ENCODE peak calls at places on chromosomes 4 and X, in four cellular contexts. R is fibroblast of lung, W is thoracic aorta, Q is esophagus muscularis mucosa. O is an unnamed sample. For H3K36me3 and H3K4me1, the result is how much of the 10 kb centered on the place peaks cover.

GRCh38 chr4:138236035-138236434 is 6.1 kb downstream of the SLC7A11 start:
- DNase-seq in R (peak), W (no peak), Q (no peak), O (no peak)

GRCh38 chrX:12360991-12361598 is 222.8 kb downstream of the FRMPD4 start:
- DNase-seq in R (peak), W (no peak), Q (no peak), O (no peak)

GRCh38 chrX:11450354-11450753 is 157.1 kb downstream of the AMELX start:
- DNase-seq in R (peak), W (no peak), Q (no peak), O (no peak)

GRCh38 chr4:3372933-3373465 is 68.8 kb upstream of the HGFAC start:
- DNase-seq in R (peak), W (no peak), Q (no peak), O (peak)

GRCh38 chrX:13085533-13085932 is 41.1 kb upstream of the FAM9C start:
- DNase-seq in R (no peak), W (no peak), Q (no peak), O (no peak)

GRCh38 chrX:56498756-56499155 is 64.7 kb upstream of the UBQLN2 start:
- DNase-seq in R (no peak), W (no peak), Q (no peak), O (no peak)

GRCh38 chr4:127479031-127479622 is 153.6 kb upstream of the INTU start:
- DNase-seq in R (peak), W (no peak), Q (no peak), O (peak)

GRCh38 chrX:39605183-39605582 is 492.6 kb downstream of the BCOR start:
- DNase-seq in R (no peak), W (no peak), Q (no peak), O (no peak)

GRCh38 chr4:5460106-5460801 is 248.1 kb downstream of the EVC2 start:
- DNase-seq in R (peak), W (no peak), Q (no peak), O (peak)

GRCh38 chrX:143536176-143536575 is 18.9 kb upstream of the SPANXN3 start:
- DNase-seq in R (no peak), W (no peak), Q (peak), O (peak)

GRCh38 chr4:138804705-138805104 is 210.9 kb upstream of the NOCT start:
- DNase-seq in R (peak), W (no peak), Q (no peak), O (peak)

GRCh38 chr4:110087116-110087708 is 111.2 kb downstream of the ELOVL6 start:
- DNase-seq in R (peak), W (no peak), Q (no peak), O (peak)

GRCh38 chr4:39032218-39033085 is at the start of gene TMEM156:
- DNase-seq in R (no peak), W (no peak), Q (no peak), O (peak)

GRCh38 chrX:153693216-153694086 is 5.7 kb downstream of the SLC6A8 start:
- DNase-seq in R (no peak), W (no peak), Q (no peak), O (no peak)
- H3K36me3 ChIP-seq in R (under half), W (under half), Q (under half), O (under half)

GRCh38 chrX:17413228-17413627 is 38.2 kb downstream of the NHS start:
- DNase-seq in R (peak), W (no peak), Q (no peak), O (no peak)
- H3K4me1 ChIP-seq in R (under half), W (under half), Q (under half), O (under half)

GRCh38 chr4:48858130-48858529 is 27.2 kb downstream of the OCIAD1 start:
- DNase-seq in R (peak), W (no peak), Q (no peak), O (no peak)

GRCh38 chr4:48851651-48852050 is 20.8 kb downstream of the OCIAD1 start:
- DNase-seq in R (no peak), W (no peak), Q (no peak), O (no peak)

GRCh38 chr4:48854395-48854683 is 23.5 kb downstream of the OCIAD1 start:
- DNase-seq in R (no peak), W (no peak), Q (no peak), O (no peak)

GRCh38 chr4:48854982-48855381 is 24.1 kb downstream of the OCIAD1 start:
- DNase-seq in R (no peak), W (no peak), Q (no peak), O (no peak)

DNA sequence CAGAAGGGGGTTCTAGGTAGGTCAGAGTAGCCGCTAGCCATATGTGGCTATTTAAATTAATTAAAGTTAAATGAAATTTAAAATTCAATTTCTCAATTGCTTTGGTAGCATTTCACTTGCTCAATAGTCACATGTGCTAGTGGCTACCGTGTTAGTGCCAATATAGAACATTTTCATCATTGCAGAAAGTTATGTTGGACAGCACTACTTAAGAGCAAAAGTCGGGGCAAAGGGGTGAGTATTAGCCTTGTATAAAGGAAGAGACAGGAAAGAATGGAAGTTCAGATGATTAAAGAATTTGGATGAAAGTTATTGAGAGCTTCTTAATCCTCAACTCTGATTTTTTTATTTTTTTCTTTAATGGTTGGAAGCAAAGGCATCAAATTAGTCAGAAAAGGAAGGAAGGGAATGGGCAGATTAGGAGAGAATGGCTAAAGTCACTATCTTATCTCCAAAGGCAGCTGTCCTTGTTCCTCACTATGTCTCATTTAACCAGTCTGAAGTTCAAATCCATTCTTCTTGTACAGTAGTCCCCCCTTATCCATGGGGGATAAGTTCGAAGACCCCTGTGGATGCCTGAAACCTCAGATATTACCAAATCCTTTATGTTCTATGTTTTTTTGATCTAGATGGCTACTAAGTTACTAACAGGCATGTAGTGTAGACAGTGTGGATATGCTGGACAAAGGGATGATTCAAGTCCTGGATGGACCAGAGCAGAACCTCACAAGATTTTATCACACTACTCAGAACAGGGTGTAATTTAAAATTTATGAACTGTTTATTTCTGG is 22.9 kb downstream of the OCIAD1 start:
- DNase-seq in R (no peak), W (no peak), Q (no peak), O (no peak)
- H3K36me3 ChIP-seq in R (under half), W (under half), Q (under half), O (under half)

DNA sequence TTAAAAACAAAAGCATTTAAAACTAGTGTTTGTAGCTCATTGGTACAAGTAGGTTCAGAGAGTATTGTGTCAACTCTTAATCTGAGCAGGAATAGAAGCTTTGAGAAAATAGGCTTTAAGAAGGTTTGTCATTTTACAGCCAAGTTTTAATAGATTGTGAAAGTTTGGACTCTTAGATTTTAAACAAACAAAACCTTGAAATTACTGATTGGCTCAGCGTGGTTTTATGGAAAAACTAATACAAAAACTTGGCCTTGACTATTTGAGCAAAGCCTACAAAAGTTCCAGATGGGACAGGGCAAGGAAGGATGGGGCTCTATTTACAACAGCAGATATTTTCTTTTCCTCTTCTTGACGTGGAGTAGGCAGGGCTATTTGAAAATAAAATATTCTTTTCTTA is 16.5 kb downstream of the ZFX start:
- DNase-seq in R (no peak), W (no peak), Q (no peak), O (no peak)
- H3K4me1 ChIP-seq in R (under half), W (half or more), Q (half or more), O (under half)

GRCh38 chr4:80142396-80143304 is 54.7 kb upstream of the PRDM8 start:
- DNase-seq in R (no peak), W (no peak), Q (no peak), O (no peak)

GRCh38 chr4:80140237-80140636 is 57.1 kb upstream of the PRDM8 start:
- DNase-seq in R (no peak), W (no peak), Q (no peak), O (no peak)

GRCh38 chr4:80145739-80146138 is 51.6 kb upstream of the PRDM8 start:
- DNase-seq in R (no peak), W (no peak), Q (no peak), O (no peak)

GRCh38 chr4:80141543-80141942 is 55.8 kb upstream of the PRDM8 start:
- DNase-seq in R (no peak), W (no peak), Q (no peak), O (no peak)

DNA sequence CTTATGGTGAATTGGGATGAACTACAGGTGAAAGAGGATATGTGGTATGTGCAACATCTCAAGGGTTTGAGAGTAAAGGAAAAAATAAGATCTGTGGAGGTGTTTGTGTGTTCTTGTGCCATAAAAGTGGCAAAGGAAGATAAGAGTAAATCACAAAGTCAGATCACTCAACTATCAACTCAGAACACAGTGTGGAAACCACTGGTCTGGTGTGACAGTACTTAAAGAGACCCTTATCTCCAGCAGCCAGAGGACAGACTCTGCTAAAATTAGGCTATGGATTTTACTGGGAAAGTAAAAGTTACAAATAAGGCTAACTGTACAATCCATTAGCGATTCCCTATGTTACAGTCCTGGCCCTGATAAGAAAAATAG is 54.0 kb upstream of the PRDM8 start:
- DNase-seq in R (no peak), W (no peak), Q (no peak), O (no peak)
- H3K36me3 ChIP-seq in R (under half), W (under half), Q (under half), O (under half)

GRCh38 chr4:108031427-108032083 is 41.9 kb downstream of the HADH start:
- DNase-seq in R (peak), W (no peak), Q (no peak), O (no peak)
- H3K4me1 ChIP-seq in R (under half), W (under half), Q (under half), O (under half)

O was measured in small intestine.